ENCODE peak calls at places on chromosomes 6 and 20, in five cellular contexts. I, W, X, T and Y are unnamed samples. For H3K36me3 and H3K9me3, the result is how much of the 10 kb centered on the place peaks cover.

GRCh38 chr6:2353412-2354137 is 108.2 kb upstream of the GMDS start:
- DNase-seq in T (peak), I (peak), X (peak), W (peak), Y (peak)

GRCh38 chr6:109446541-109446940 is 6.0 kb downstream of the SMPD2 start:
- DNase-seq in I (no peak), W (no peak), T (no peak), X (no peak), Y (no peak)

GRCh38 chr6:168125429-168126001 is 46.5 kb upstream of the FRMD1 start:
- DNase-seq in X (no peak), W (no peak), I (no peak), T (no peak), Y (no peak)

GRCh38 chr20:25277051-25277801 is 29.3 kb downstream of the PYGB start:
- DNase-seq in W (no peak), T (peak), I (peak), X (peak), Y (peak)

GRCh38 chr6:98036344-98036743 is 753.3 kb upstream of the MMS22L start:
- DNase-seq in T (no peak), I (no peak), X (no peak), W (no peak), Y (no peak)

GRCh38 chr20:8662433-8662954 is 406.4 kb upstream of the PLCB4 start:
- DNase-seq in T (no peak), X (no peak), W (no peak), I (no peak), Y (no peak)

GRCh38 chr6:17867880-17868279 is 119.6 kb downstream of the KIF13A start:
- DNase-seq in X (no peak), T (no peak), W (no peak), I (peak), Y (no peak)

GRCh38 chr6:143632894-143633293 is 44.9 kb upstream of the PHACTR2 start:
- DNase-seq in I (no peak), T (no peak), W (no peak), X (no peak), Y (no peak)

GRCh38 chr6:119446623-119447008 is 97.1 kb upstream of the MAN1A1 start:
- DNase-seq in X (peak), T (peak), W (no peak), I (peak), Y (no peak)

GRCh38 chr6:100485268-100485667 is 20.5 kb upstream of the SIM1 start:
- DNase-seq in I (no peak), W (no peak), T (no peak), X (no peak), Y (no peak)

GRCh38 chr6:44254957-44255808 is 2.1 kb downstream of the SLC35B2 start:
- DNase-seq in X (no peak), W (no peak), T (peak), I (no peak), Y (no peak)

DNA sequence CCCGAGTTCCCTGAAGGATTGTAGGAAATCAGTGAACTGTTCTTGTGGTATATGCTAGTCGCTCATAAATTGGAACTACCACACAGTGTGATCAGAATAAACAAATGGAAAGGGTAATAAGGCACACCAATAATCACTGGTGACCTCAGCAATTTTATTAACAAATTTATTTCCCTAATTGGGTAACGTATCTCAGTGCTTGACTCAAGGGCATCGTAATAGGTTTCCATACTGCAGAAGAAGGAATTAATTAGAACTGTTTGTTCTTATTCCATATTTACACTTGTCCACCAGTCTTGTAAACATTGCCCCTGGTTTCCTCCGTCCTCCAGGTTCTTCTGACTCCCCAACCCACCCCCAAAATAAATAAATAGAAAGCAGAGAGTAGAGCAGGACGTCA is 10.0 kb upstream of the UQCC2 start:
- DNase-seq in T (no peak), W (no peak), X (no peak), I (no peak), Y (no peak)
- H3K36me3 ChIP-seq in T (under half), W (under half), X (under half), I (under half), Y (under half)

GRCh38 chr6:36679043-36679821 is 718 bp downstream of the CDKN1A start:
- DNase-seq in X (peak), W (peak), I (peak), T (peak), Y (peak)
- TF ChIP-seq POLR2A in X (peak), W (peak), I (peak), T (no peak), Y (no peak)

GRCh38 chr6:169689247-169689646 is 12.6 kb downstream of the WDR27 start:
- DNase-seq in T (no peak), X (no peak), W (no peak), I (no peak), Y (no peak)

GRCh38 chr6:169684056-169684455 is 17.8 kb downstream of the WDR27 start:
- DNase-seq in I (no peak), T (no peak), X (no peak), W (no peak), Y (no peak)

GRCh38 chr6:169691260-169691659 is 10.6 kb downstream of the WDR27 start:
- DNase-seq in X (no peak), I (no peak), W (no peak), T (no peak), Y (no peak)

DNA sequence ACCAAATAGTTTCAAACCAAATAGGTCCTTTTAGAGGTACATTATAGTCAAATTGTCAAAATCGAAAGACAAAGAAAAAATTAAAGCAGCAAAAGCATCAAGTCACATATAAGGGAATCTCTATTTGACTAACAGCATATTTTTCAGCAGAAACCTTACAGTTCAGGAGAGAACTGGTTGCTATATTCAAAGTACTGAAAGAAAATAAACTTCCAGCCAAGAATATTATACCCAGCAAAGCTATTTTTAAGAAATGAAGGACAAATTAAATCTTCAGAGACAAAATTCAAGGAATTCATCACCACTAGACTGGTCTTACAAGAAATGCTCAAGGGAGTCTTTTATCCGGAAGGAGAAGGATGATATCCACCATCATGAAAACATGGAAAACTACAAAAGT is 16.0 kb downstream of the WDR27 start:
- DNase-seq in X (no peak), W (no peak), T (no peak), I (no peak), Y (no peak)
- H3K9me3 ChIP-seq in X (under half), W (under half), T (under half), I (under half), Y (under half)

GRCh38 chr6:117573006-117573680 is 29.2 kb downstream of the GOPC start:
- DNase-seq in X (no peak), W (no peak), T (no peak), I (no peak), Y (no peak)

GRCh38 chr6:117568247-117568646 is 34.1 kb downstream of the GOPC start:
- DNase-seq in X (no peak), I (no peak), T (no peak), W (no peak), Y (no peak)

GRCh38 chr6:117574198-117574597 is 28.1 kb downstream of the GOPC start:
- DNase-seq in W (no peak), X (no peak), T (no peak), I (no peak), Y (no peak)

DNA sequence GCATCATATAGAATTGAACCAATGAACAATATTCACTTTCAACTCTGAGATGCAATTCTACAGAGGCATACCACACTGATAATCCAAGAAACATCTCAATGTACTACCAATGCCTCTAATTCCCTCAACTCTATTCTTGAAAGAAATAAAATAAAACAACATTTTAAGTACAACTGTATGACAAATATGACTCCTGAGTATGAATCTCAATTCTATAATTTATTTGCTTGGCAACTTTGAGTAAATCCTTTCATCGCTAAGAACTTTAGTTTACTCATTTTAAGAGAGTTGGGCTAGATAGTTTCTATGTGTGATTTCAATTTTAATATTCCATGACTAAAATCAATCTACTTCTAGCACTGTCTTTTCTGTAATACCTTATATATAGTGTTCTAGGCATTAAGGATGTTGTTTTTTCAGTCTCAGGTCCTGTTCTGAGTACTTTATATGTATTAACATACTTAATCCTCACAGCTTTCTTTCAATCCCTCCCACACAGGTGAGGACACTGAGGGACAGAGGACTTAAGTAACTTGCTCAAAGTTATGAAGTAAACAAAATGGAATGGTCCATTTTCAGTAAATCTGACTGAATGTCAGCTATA is 33.4 kb downstream of the GOPC start:
- DNase-seq in X (no peak), W (no peak), I (no peak), T (no peak), Y (no peak)
- H3K36me3 ChIP-seq in X (under half), W (half or more), I (under half), T (under half), Y (half or more)

GRCh38 chr20:47276856-47277541 is 79.5 kb downstream of the ZMYND8 start:
- DNase-seq in W (no peak), X (peak), T (peak), I (peak), Y (peak)
- TF ChIP-seq POLR2A in W (no peak), X (no peak), T (no peak), I (no peak), Y (no peak)